ENCODE peak calls at places on chromosomes 13 and 19, in six cellular contexts. N is H1, F is HepG2, R is SK-N-SH, T is HCT116, A is K562. U is an unnamed sample.

GRCh38 chr19:17448190-17448967 is at the start of gene TMEM221:
- DNase-seq in T (no peak), F (no peak), N (peak; percentile 89), R (peak; percentile 86), A (peak; percentile 77), U (peak; percentile 53)

GRCh38 chr13:108220042-108220441 is 1.9 kb downstream of the ABHD13 start:
- DNase-seq in F (peak; percentile 9), T (peak; percentile 57), R (no peak), A (no peak), N (no peak), U (peak; percentile 48)

GRCh38 chr13:99471231-99472202 is 29.8 kb upstream of the TM9SF2 start:
- DNase-seq in N (no peak), F (no peak), T (no peak), R (no peak), A (no peak), U (no peak)

GRCh38 chr19:44903602-44904425 is 1.8 kb upstream of the APOE start:
- DNase-seq in A (peak; percentile 75), N (peak; percentile 98), R (peak; percentile 88), F (peak; percentile 80), T (no peak), U (peak; percentile 43)

GRCh38 chr19:35038623-35039512 is 2.7 kb upstream of the HPN start:
- DNase-seq in F (no peak), T (no peak), R (peak; percentile 44), N (no peak), A (no peak), U (no peak)

GRCh38 chr13:52399708-52400107 is 6.3 kb downstream of the THSD1 start:
- DNase-seq in F (peak; percentile 12), T (no peak), R (no peak), N (no peak), A (no peak), U (peak; percentile 20)

GRCh38 chr13:110445183-110445582 is 116.3 kb downstream of the RAB20 start:
- DNase-seq in A (no peak), R (no peak), N (no peak), F (no peak), T (no peak), U (no peak)

GRCh38 chr19:3366104-3366760 is at the start of gene NFIC:
- DNase-seq in R (peak; percentile 84), F (no peak), A (peak; percentile 92), T (peak; percentile 51), N (no peak), U (no peak)

GRCh38 chr19:40528533-40529092 is 48.1 kb upstream of the SHKBP1 start:
- DNase-seq in A (no peak), R (no peak), N (no peak), F (no peak), T (no peak), U (no peak)

GRCh38 chr19:51511353-51511752 is 9.8 kb upstream of the SIGLEC12 start:
- DNase-seq in A (peak; percentile 34), R (peak; percentile 27), N (no peak), F (peak; percentile 12), T (peak; percentile 7), U (no peak)

DNA sequence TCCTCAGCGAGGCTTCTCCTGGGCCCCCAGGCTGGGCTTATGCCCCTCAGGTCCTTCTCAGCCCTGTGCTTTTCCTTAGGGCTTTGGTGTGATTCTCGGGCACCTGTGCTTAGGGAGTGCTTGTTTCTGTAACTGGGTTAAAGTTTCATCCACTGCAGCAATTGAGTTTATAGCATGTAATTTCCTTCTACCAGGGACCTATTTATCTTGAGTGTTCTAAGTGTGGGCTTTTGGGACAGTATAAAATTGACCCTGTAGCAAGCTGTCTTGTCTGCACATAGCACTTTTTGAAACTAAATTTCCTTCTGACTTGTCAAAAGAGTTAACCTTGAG is 47.6 kb downstream of the GATAD2A start:
- DNase-seq in N (no peak), A (no peak), R (no peak), F (no peak), T (no peak), U (no peak)
- TF ChIP-seq JUND in N (no peak), A (no peak), R (no peak), F (no peak), T (no peak), U (no peak)

DNA sequence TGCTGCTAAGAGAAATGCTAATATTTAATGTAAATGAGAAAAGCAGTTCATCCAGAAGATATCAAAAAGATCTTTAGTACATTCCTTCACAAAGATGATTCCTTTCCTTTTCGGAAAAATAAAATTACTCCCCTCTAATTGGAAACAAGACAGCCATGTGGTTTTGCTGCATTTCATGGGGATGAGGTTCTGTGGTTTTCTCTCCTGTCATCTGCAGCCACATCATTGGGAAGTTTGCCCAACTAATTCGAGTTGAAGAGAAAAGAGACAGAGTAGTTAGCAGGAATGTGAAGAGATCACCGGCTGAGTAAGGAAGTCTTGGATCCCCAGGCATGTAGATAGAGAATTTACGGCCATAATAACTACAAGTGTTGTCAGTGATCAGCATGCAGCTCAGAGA is 122.1 kb downstream of the CYSLTR2 start:
- DNase-seq in A (no peak), N (no peak), F (no peak), T (no peak), R (no peak), U (no peak)
- TF ChIP-seq JUND in A (no peak), N (no peak), F (no peak), T (no peak), R (peak; percentile 99), U (no peak)

DNA sequence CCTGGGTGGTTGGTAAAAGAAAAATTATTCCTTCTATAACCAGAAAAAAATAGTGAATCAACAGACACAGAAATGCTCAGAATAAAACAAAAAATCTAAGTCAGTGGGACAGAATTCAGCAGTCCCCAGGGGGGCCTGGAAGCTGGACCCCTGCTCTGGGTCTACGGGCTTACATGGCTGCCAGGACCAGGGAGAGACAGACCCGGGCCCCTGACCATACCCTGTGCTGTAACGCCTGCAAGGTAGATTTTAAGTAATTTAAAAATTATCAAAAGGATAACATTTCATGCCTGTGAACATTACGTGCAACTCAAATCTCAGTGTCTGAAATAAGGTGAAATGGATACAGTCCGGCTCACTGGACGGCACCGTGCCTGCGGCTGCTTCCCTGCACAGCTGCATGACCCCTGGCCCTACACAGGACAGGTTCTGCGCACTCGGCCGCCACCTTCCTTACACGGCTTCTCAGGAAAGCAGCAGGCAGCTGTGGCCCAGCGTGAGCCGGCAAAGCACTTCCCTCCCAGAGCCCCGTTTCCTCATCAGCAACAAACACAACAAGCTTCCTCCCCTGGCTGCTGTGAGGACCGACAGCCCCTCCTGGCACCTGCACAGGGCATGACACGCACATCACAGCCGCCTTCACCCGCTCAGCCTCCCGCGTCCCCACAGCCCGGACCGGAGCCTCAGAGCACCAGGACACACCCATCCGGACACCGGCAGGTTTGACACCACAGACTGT is 22.2 kb downstream of the RASA3 start:
- DNase-seq in T (no peak), N (no peak), R (peak; percentile 66), A (no peak), F (no peak), U (no peak)
- TF ChIP-seq JUND in T (no peak), N (no peak), R (no peak), A (no peak), F (no peak), U (no peak)

GRCh38 chr13:33312150-33312908 is 26.8 kb upstream of the STARD13 start:
- DNase-seq in N (no peak), T (no peak), F (peak; percentile 14), R (no peak), A (no peak), U (no peak)
- TF ChIP-seq JUND in N (no peak), T (no peak), F (no peak), R (no peak), A (no peak), U (no peak)

GRCh38 chr13:33869005-33869404 is 51.1 kb downstream of the RFC3 start:
- DNase-seq in R (no peak), A (no peak), N (no peak), T (no peak), F (no peak), U (no peak)
- TF ChIP-seq JUND in R (no peak), A (no peak), N (no peak), T (no peak), F (no peak), U (no peak)

GRCh38 chr19:15156391-15156790 is 44.4 kb downstream of the NOTCH3 start:
- DNase-seq in N (no peak), A (no peak), T (no peak), R (no peak), F (no peak), U (no peak)

GRCh38 chr19:15149704-15150103 is 42.5 kb downstream of the SYDE1 start:
- DNase-seq in R (no peak), A (no peak), N (no peak), T (no peak), F (no peak), U (no peak)

GRCh38 chr19:15155296-15155695 is 45.5 kb downstream of the NOTCH3 start:
- DNase-seq in N (no peak), T (no peak), R (no peak), F (no peak), A (no peak), U (no peak)

GRCh38 chr19:15159251-15159650 is 41.5 kb downstream of the NOTCH3 start:
- DNase-seq in F (no peak), T (no peak), A (peak; percentile 36), N (no peak), R (no peak), U (no peak)

DNA sequence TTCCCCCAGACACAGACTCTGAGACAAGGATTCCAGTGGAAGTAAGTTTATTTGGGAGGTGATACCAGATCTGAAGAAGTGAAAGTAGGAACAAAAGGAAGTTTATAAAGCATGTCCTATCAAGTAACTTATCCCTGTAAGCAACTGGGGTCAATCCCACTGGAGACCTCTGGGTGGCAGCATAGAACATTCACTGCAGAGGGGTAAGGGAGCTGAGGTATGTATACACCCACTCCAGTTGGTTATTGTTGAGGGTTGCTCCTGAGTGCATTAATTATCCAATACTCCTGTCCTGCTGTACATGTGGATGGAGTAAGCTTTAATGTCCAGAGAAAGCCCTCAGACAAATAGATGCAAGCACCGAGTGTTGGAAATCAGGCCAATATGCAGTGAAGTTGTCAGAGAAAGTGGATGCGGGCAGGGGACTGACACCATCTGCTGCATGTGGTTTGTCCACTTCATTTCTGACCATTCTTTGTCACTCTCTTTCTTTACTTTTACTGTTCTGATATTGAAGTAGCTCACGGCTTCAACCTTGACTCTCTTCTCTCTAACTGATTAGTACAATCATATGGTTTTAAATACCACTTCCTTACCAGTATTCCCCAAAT is 46.7 kb downstream of the NOTCH3 start:
- DNase-seq in F (peak; percentile 49), T (peak; percentile 37), A (peak; percentile 66), R (peak; percentile 54), N (peak; percentile 84), U (peak; percentile 69)
- TF ChIP-seq JUND in F (no peak), T (no peak), A (no peak), R (no peak), N (no peak), U (no peak)

DNA sequence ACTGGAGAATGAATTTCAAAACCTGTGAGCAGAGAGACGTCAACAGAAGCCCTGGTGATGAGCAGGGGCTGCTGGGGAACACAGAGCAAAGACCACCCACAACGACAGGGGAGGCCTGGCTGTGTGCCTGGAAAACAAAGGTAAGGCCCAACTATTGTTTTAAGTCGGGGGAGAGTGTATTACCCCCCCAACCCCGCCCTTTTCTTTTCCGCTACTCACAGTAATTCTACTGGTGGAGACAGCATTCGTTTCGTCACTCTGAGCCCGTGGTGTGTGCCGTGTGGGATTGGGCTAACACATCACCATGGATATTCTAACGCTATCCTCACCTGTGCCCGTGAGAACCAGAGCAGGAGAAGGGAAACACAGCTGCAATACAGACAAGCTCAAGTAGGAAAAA is 18.6 kb upstream of the ADPRHL1 start:
- DNase-seq in R (no peak), F (no peak), A (no peak), N (no peak), T (no peak), U (no peak)
- TF ChIP-seq JUND in R (no peak), F (no peak), A (no peak), N (no peak), T (no peak), U (no peak)